ENCODE peak calls at places on chromosome 18, in nine cellular contexts. F, P, E, O, K, N, Q, U and H are unnamed samples.

GRCh38 chr18:38450876-38451275 is 885.3 kb upstream of the CELF4 start:
- DNase-seq in F (no peak), K (no peak), N (no peak), O (no peak), U (no peak), Q (no peak), P (no peak), E (no peak), H (no peak)

GRCh38 chr18:5317186-5317585 is 21.7 kb upstream of the ZBTB14 start:
- DNase-seq in O (no peak), N (no peak), K (no peak), P (no peak), F (no peak), U (no peak), Q (no peak), E (no peak), H (no peak)

GRCh38 chr18:26556573-26556972 is 8.2 kb upstream of the KCTD1 start:
- DNase-seq in O (no peak), U (no peak), Q (no peak), F (no peak), N (no peak), P (no peak), K (no peak), E (no peak), H (no peak)

GRCh38 chr18:79515331-79515730 is 119.6 kb downstream of the NFATC1 start:
- DNase-seq in Q (no peak), O (no peak), N (no peak), F (no peak), K (no peak), P (no peak), E (no peak), U (no peak), H (no peak)

GRCh38 chr18:45958730-45959129 is 8.4 kb downstream of the EPG5 start:
- DNase-seq in P (no peak), F (no peak), O (no peak), Q (no peak), U (no peak), N (no peak), E (no peak), K (peak), H (no peak)

GRCh38 chr18:55672574-55673361 is 84.8 kb upstream of the TCF4 start:
- DNase-seq in P (no peak), K (no peak), F (no peak), U (no peak), E (no peak), N (no peak), Q (no peak), O (no peak), H (no peak)

GRCh38 chr18:79791141-79791972 is 6.4 kb upstream of the KCNG2 start:
- DNase-seq in U (peak), F (peak), K (peak), N (peak), P (no peak), O (no peak), Q (peak), E (no peak), H (peak)

GRCh38 chr18:60563082-60563481 is 190.5 kb upstream of the MC4R start:
- DNase-seq in O (no peak), N (no peak), P (no peak), F (no peak), E (no peak), Q (no peak), U (no peak), K (no peak), H (no peak)

GRCh38 chr18:25250610-25250859 is 101.4 kb downstream of the ZNF521 start:
- DNase-seq in E (no peak), F (no peak), K (no peak), U (no peak), Q (no peak), O (no peak), P (no peak), N (no peak), H (no peak)

GRCh38 chr18:25253779-25254178 is 98.2 kb downstream of the ZNF521 start:
- DNase-seq in P (no peak), N (no peak), O (no peak), F (no peak), E (no peak), U (no peak), K (no peak), Q (no peak), H (no peak)

GRCh38 chr18:25251127-25251526 is 100.8 kb downstream of the ZNF521 start:
- DNase-seq in K (no peak), Q (no peak), F (no peak), N (no peak), O (no peak), P (no peak), U (no peak), E (no peak), H (no peak)

GRCh38 chr18:25256439-25256838 is 95.5 kb downstream of the ZNF521 start:
- DNase-seq in Q (no peak), N (no peak), E (no peak), F (no peak), O (no peak), K (no peak), U (no peak), P (no peak), H (no peak)

DNA sequence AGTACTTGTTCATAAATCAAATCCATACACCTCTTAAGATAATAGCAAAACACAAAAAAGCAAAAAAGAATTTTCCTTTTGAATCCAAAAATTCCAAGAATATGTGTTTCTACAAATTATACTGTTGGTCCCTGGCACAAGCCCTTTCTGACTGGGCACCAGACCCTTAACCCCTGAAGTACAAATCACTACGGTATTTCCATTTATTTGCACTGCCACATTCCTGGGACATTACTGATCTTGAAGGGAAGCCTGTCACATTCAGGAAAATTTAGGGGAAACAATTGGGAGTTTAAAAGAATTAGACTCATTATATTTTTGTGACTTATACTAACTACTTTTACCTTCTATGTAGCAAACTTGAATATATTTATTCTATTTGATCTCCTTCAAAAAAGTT is 98.8 kb downstream of the ZNF521 start:
- DNase-seq in F (no peak), O (no peak), N (no peak), E (no peak), P (peak), K (no peak), Q (no peak), U (no peak), H (no peak)
- TF ChIP-seq POLR2A in F (no peak), O (no peak), N (no peak), E (no peak), P (no peak), K (no peak), Q (no peak), U (no peak), H (no peak)

GRCh38 chr18:47317824-47318508 is 66.5 kb upstream of the SKOR2 start:
- DNase-seq in U (no peak), P (no peak), N (no peak), O (no peak), Q (no peak), F (no peak), K (no peak), E (no peak), H (no peak)
- TF ChIP-seq POLR2A in U (no peak), P (no peak), N (no peak), O (no peak), Q (no peak), F (no peak), K (no peak), E (no peak), H (no peak)

GRCh38 chr18:62521588-62521987 is 1.2 kb upstream of the ZCCHC2 start:
- DNase-seq in N (no peak), O (no peak), P (no peak), U (peak), K (no peak), F (no peak), E (no peak), Q (no peak), H (no peak)
- TF ChIP-seq POLR2A in N (no peak), O (no peak), P (no peak), U (no peak), K (no peak), F (no peak), E (no peak), Q (no peak), H (no peak)

GRCh38 chr18:3447895-3448844 is 1.8 kb upstream of the TGIF1 start:
- DNase-seq in K (peak), U (peak), O (peak), P (peak), F (peak), E (peak), N (peak), Q (peak), H (peak)
- TF ChIP-seq POLR2A in K (peak), U (peak), O (no peak), P (peak), F (peak), E (peak), N (peak), Q (peak), H (peak)

GRCh38 chr18:7755753-7756475 is 188.8 kb downstream of the PTPRM start:
- DNase-seq in O (no peak), Q (no peak), K (peak), U (peak), E (no peak), F (no peak), N (no peak), P (peak), H (no peak)

GRCh38 chr18:7750966-7751365 is 183.8 kb downstream of the PTPRM start:
- DNase-seq in U (peak), E (no peak), O (no peak), K (no peak), N (no peak), F (no peak), Q (no peak), P (no peak), H (no peak)

GRCh38 chr18:7757175-7757574 is 190.1 kb downstream of the PTPRM start:
- DNase-seq in F (no peak), P (no peak), K (peak), Q (no peak), U (no peak), E (no peak), O (no peak), N (no peak), H (no peak)

GRCh38 chr18:7754258-7754657 is 187.1 kb downstream of the PTPRM start:
- DNase-seq in N (no peak), E (no peak), K (peak), F (no peak), Q (no peak), O (no peak), U (peak), P (no peak), H (no peak)

GRCh38 chr18:7754725-7755181 is 187.6 kb downstream of the PTPRM start:
- DNase-seq in E (no peak), F (peak), K (peak), N (no peak), Q (no peak), O (no peak), U (peak), P (no peak), H (no peak)
- TF ChIP-seq POLR2A in E (no peak), F (no peak), K (no peak), N (no peak), Q (no peak), O (no peak), U (peak), P (no peak), H (no peak)

GRCh38 chr18:13110559-13110958 is 108.0 kb upstream of the LDLRAD4 start:
- DNase-seq in Q (no peak), U (no peak), O (no peak), F (no peak), K (no peak), N (no peak), P (no peak), E (no peak), H (no peak)

GRCh38 chr18:13108330-13108729 is 110.2 kb upstream of the LDLRAD4 start:
- DNase-seq in U (no peak), F (no peak), E (no peak), K (no peak), N (no peak), Q (no peak), P (no peak), O (no peak), H (no peak)

GRCh38 chr18:13107074-13107473 is 111.5 kb upstream of the LDLRAD4 start:
- DNase-seq in E (no peak), F (no peak), P (no peak), O (no peak), K (peak), N (no peak), U (no peak), Q (no peak), H (no peak)

GRCh38 chr18:13112982-13113381 is 105.6 kb upstream of the LDLRAD4 start:
- DNase-seq in U (peak), E (no peak), Q (peak), P (peak), K (peak), F (no peak), O (peak), N (no peak), H (no peak)
- TF ChIP-seq POLR2A in U (no peak), E (no peak), Q (no peak), P (no peak), K (no peak), F (no peak), O (no peak), N (no peak), H (no peak)

DNA sequence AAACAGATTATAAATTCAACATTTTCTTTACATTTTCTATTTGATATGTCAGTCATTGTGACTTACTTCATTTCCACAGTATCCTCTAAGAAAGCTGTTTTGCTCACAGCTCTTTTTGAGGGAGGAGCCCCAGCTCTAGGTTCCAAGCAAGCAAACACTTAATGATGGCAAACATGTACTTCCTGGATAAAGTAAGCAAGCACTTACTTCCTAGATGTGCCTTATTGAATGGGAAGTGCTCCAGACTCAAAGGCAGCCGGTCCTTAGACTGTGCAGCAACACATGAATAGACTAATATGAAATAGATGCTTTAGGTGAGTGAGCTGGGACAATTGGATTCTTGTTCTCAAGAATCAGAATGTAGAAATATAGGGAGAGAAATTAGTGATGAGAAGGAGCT is 2149.8 kb upstream of the PIK3C3 start:
- DNase-seq in K (no peak), N (no peak), O (no peak), F (no peak), P (no peak), Q (no peak), U (no peak), E (no peak), H (no peak)
- TF ChIP-seq POLR2A in K (no peak), N (no peak), O (no peak), F (no peak), P (no peak), Q (no peak), U (no peak), E (no peak), H (no peak)

GRCh38 chr18:76983184-76983583 is 149.4 kb downstream of the MBP start:
- DNase-seq in F (peak), P (peak), N (peak), K (peak), Q (peak), O (peak), U (peak), E (peak), H (peak)

GRCh38 chr18:76982038-76982437 is 150.5 kb downstream of the MBP start:
- DNase-seq in P (no peak), E (no peak), O (no peak), U (no peak), Q (no peak), N (no peak), K (no peak), F (no peak), H (no peak)

GRCh38 chr18:76979906-76980305 is 152.7 kb downstream of the MBP start:
- DNase-seq in F (no peak), O (no peak), E (no peak), U (no peak), N (no peak), P (no peak), K (no peak), Q (no peak), H (no peak)

GRCh38 chr18:76980663-76981387 is 151.8 kb downstream of the MBP start:
- DNase-seq in F (no peak), K (no peak), U (no peak), O (no peak), P (no peak), Q (no peak), N (no peak), E (no peak), H (no peak)

GRCh38 chr18:76981388-76981968 is 151.1 kb downstream of the MBP start:
- DNase-seq in K (peak), F (no peak), N (no peak), Q (peak), U (no peak), O (no peak), P (no peak), E (no peak), H (no peak)
- TF ChIP-seq POLR2A in K (no peak), F (no peak), N (no peak), Q (no peak), U (no peak), O (no peak), P (no peak), E (no peak), H (no peak)